ENCODE peak calls at places on chromosomes 3 and 15, in six cellular contexts. One of them, this sample, is unnamed.

GRCh38 chr15:33292718-33293307 is 18.0 kb upstream of the RYR3 start:
- DNase-seq in mammary epithelial cell: peak
- DNase-seq in IMR-90: peak
- DNase-seq in keratinocyte: no peak
- DNase-seq in MM.1S: peak
- DNase-seq in H9: peak
- DNase-seq in this sample: peak

GRCh38 chr15:75112848-75113492 is 88.7 kb upstream of the C15orf39 start:
- DNase-seq in mammary epithelial cell: no peak
- DNase-seq in IMR-90: no peak
- DNase-seq in keratinocyte: no peak
- DNase-seq in MM.1S: peak
- DNase-seq in H9: no peak
- DNase-seq in this sample: no peak

GRCh38 chr15:75650908-75651809 is 3.4 kb downstream of the SNX33 start:
- DNase-seq in mammary epithelial cell: no peak
- DNase-seq in IMR-90: no peak
- DNase-seq in keratinocyte: no peak
- DNase-seq in MM.1S: no peak
- DNase-seq in H9: no peak
- DNase-seq in this sample: no peak

GRCh38 chr3:188043891-188044290 is 110.1 kb upstream of the LPP start:
- DNase-seq in mammary epithelial cell: no peak
- DNase-seq in IMR-90: no peak
- DNase-seq in keratinocyte: no peak
- DNase-seq in MM.1S: no peak
- DNase-seq in H9: no peak
- DNase-seq in this sample: no peak

GRCh38 chr3:99013794-99014315 is 112.4 kb upstream of the DCBLD2 start:
- DNase-seq in mammary epithelial cell: peak
- DNase-seq in IMR-90: no peak
- DNase-seq in keratinocyte: no peak
- DNase-seq in MM.1S: no peak
- DNase-seq in H9: no peak
- DNase-seq in this sample: no peak

GRCh38 chr3:195811756-195812155 is at the start of gene MUC4:
- DNase-seq in mammary epithelial cell: no peak
- DNase-seq in IMR-90: no peak
- DNase-seq in keratinocyte: no peak
- DNase-seq in MM.1S: no peak
- DNase-seq in H9: peak
- DNase-seq in this sample: no peak

GRCh38 chr15:47516576-47517371 is 200.5 kb upstream of the SEMA6D start:
- DNase-seq in mammary epithelial cell: peak
- DNase-seq in IMR-90: peak
- DNase-seq in keratinocyte: no peak
- DNase-seq in MM.1S: no peak
- DNase-seq in H9: no peak
- DNase-seq in this sample: no peak

GRCh38 chr3:112699436-112699978 is 58.6 kb upstream of the CCDC80 start:
- DNase-seq in mammary epithelial cell: peak
- DNase-seq in IMR-90: peak
- DNase-seq in keratinocyte: peak
- DNase-seq in MM.1S: no peak
- DNase-seq in H9: no peak
- DNase-seq in this sample: no peak

GRCh38 chr3:99023590-99024192 is 122.2 kb upstream of the DCBLD2 start:
- DNase-seq in mammary epithelial cell: peak
- DNase-seq in IMR-90: peak
- DNase-seq in keratinocyte: no peak
- DNase-seq in MM.1S: peak
- DNase-seq in H9: no peak
- DNase-seq in this sample: peak

GRCh38 chr3:38151667-38152265 is 13.3 kb downstream of the MYD88 start:
- DNase-seq in mammary epithelial cell: peak
- DNase-seq in IMR-90: no peak
- DNase-seq in keratinocyte: peak
- DNase-seq in MM.1S: no peak
- DNase-seq in H9: no peak
- DNase-seq in this sample: no peak

GRCh38 chr3:38150780-38151528 is 12.5 kb downstream of the MYD88 start:
- DNase-seq in mammary epithelial cell: no peak
- DNase-seq in IMR-90: no peak
- DNase-seq in keratinocyte: no peak
- DNase-seq in MM.1S: no peak
- DNase-seq in H9: no peak
- DNase-seq in this sample: no peak

GRCh38 chr3:38147434-38147833 is 9.0 kb downstream of the MYD88 start:
- DNase-seq in mammary epithelial cell: no peak
- DNase-seq in IMR-90: no peak
- DNase-seq in keratinocyte: no peak
- DNase-seq in MM.1S: no peak
- DNase-seq in H9: no peak
- DNase-seq in this sample: no peak

GRCh38 chr3:38152660-38153059 is 12.7 kb upstream of the OXSR1 start:
- DNase-seq in mammary epithelial cell: no peak
- DNase-seq in IMR-90: no peak
- DNase-seq in keratinocyte: no peak
- DNase-seq in MM.1S: no peak
- DNase-seq in H9: no peak
- DNase-seq in this sample: no peak

DNA sequence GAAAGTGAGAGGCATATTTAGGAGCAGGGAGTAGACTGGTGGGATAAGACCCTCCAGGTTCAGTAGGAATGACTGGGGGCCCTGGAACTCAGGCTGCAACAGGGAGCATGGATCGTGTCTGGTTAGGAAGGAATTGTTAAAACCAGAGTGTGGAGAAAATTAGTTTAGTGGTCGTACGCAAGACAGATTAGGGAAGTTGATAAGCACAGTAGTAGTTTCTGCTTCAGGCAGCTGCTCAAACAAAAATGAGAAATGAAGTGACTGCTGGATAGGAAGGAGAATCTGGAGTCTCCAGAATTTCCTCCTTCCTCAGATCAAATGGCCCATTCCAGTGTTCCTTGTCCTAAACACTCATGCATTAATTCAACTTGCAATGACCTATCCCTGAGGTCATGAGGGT is 11.2 kb downstream of the MYD88 start:
- DNase-seq in mammary epithelial cell: no peak
- DNase-seq in IMR-90: no peak
- DNase-seq in keratinocyte: no peak
- DNase-seq in MM.1S: no peak
- DNase-seq in H9: no peak
- DNase-seq in this sample: no peak
- H2AFZ ChIP-seq in mammary epithelial cell: no peak
- H2AFZ ChIP-seq in IMR-90: no peak
- H2AFZ ChIP-seq in keratinocyte: no peak
- H2AFZ ChIP-seq in MM.1S: no peak
- H2AFZ ChIP-seq in H9: no peak
- H2AFZ ChIP-seq in this sample: no peak

GRCh38 chr3:165254812-165255211 is 58.6 kb upstream of the SLITRK3 start:
- DNase-seq in mammary epithelial cell: no peak
- DNase-seq in IMR-90: no peak
- DNase-seq in keratinocyte: no peak
- DNase-seq in MM.1S: peak
- DNase-seq in H9: no peak
- DNase-seq in this sample: peak
- H2AFZ ChIP-seq in mammary epithelial cell: no peak
- H2AFZ ChIP-seq in IMR-90: no peak
- H2AFZ ChIP-seq in keratinocyte: peak
- H2AFZ ChIP-seq in MM.1S: no peak
- H2AFZ ChIP-seq in H9: no peak
- H2AFZ ChIP-seq in this sample: no peak

GRCh38 chr3:9837701-9838582 is 5.9 kb downstream of the RPUSD3 start:
- DNase-seq in mammary epithelial cell: no peak
- DNase-seq in IMR-90: no peak
- DNase-seq in keratinocyte: no peak
- DNase-seq in MM.1S: no peak
- DNase-seq in H9: no peak
- DNase-seq in this sample: no peak
- H2AFZ ChIP-seq in mammary epithelial cell: no peak
- H2AFZ ChIP-seq in IMR-90: no peak
- H2AFZ ChIP-seq in keratinocyte: no peak
- H2AFZ ChIP-seq in MM.1S: no peak
- H2AFZ ChIP-seq in H9: no peak
- H2AFZ ChIP-seq in this sample: no peak

GRCh38 chr3:3201584-3201983 is 22.1 kb upstream of the CRBN start:
- DNase-seq in mammary epithelial cell: no peak
- DNase-seq in IMR-90: no peak
- DNase-seq in keratinocyte: no peak
- DNase-seq in MM.1S: peak
- DNase-seq in H9: no peak
- DNase-seq in this sample: no peak
- H2AFZ ChIP-seq in mammary epithelial cell: no peak
- H2AFZ ChIP-seq in IMR-90: no peak
- H2AFZ ChIP-seq in keratinocyte: no peak
- H2AFZ ChIP-seq in MM.1S: peak
- H2AFZ ChIP-seq in H9: no peak
- H2AFZ ChIP-seq in this sample: no peak

DNA sequence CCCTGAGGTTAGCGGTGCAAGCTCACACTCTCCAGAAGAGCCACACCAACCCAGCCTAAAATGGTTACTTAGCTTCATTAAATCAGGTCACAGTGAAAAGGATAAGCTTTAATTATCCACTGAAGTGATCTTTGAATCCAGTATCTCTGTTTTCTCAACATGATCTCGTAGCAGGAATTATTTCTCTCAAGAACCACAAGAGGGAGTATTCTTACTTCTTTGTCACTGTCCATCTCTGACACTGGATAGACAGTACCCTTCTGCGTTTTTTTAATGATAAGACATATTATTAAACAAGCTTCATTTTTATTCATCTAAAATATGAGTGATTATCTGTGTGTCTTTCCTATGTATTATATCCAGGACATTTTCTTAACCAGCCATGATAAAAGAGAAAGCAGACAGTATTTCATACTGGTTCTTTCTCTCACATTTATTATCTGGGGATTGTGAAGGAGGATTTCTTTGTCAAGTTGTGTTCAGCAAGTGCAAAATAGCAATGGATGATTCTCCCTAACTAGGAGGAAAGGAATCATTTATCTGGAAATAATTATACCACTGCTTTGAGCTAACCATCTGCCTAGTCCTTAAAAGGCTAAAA is 105.4 kb upstream of the CCDC54 start:
- DNase-seq in mammary epithelial cell: peak
- DNase-seq in IMR-90: peak
- DNase-seq in keratinocyte: peak
- DNase-seq in MM.1S: peak
- DNase-seq in H9: no peak
- DNase-seq in this sample: peak
- H2AFZ ChIP-seq in mammary epithelial cell: peak
- H2AFZ ChIP-seq in IMR-90: no peak
- H2AFZ ChIP-seq in keratinocyte: no peak
- H2AFZ ChIP-seq in MM.1S: no peak
- H2AFZ ChIP-seq in H9: peak
- H2AFZ ChIP-seq in this sample: no peak

DNA sequence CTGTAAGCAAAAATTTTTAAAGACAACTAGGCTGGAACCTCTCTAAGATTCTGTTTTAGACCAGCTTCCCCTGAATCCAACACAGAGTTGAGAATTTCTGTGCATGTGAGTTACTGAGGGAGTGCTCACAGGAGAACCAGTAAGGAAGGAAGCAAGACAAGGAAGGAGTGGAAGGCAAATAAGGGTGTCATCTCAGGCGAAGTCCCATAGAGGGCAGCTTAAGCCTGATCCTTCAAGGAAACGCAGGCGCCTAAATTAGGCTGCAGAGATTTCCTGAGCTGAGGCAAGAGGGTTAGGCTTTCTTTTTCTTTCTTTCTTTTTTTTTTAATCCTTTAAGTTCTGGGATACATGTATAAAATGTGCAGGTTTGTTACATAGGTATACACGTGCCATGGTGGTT is 36.2 kb upstream of the COL6A6 start:
- DNase-seq in mammary epithelial cell: peak
- DNase-seq in IMR-90: peak
- DNase-seq in keratinocyte: no peak
- DNase-seq in MM.1S: no peak
- DNase-seq in H9: peak
- DNase-seq in this sample: no peak
- H2AFZ ChIP-seq in mammary epithelial cell: no peak
- H2AFZ ChIP-seq in IMR-90: no peak
- H2AFZ ChIP-seq in keratinocyte: no peak
- H2AFZ ChIP-seq in MM.1S: no peak
- H2AFZ ChIP-seq in H9: no peak
- H2AFZ ChIP-seq in this sample: no peak

GRCh38 chr3:101825904-101826445 is 23.3 kb upstream of the NFKBIZ start:
- DNase-seq in mammary epithelial cell: no peak
- DNase-seq in IMR-90: peak
- DNase-seq in keratinocyte: no peak
- DNase-seq in MM.1S: no peak
- DNase-seq in H9: no peak
- DNase-seq in this sample: no peak
- H2AFZ ChIP-seq in mammary epithelial cell: no peak
- H2AFZ ChIP-seq in IMR-90: no peak
- H2AFZ ChIP-seq in keratinocyte: no peak
- H2AFZ ChIP-seq in MM.1S: no peak
- H2AFZ ChIP-seq in H9: no peak
- H2AFZ ChIP-seq in this sample: no peak

DNA sequence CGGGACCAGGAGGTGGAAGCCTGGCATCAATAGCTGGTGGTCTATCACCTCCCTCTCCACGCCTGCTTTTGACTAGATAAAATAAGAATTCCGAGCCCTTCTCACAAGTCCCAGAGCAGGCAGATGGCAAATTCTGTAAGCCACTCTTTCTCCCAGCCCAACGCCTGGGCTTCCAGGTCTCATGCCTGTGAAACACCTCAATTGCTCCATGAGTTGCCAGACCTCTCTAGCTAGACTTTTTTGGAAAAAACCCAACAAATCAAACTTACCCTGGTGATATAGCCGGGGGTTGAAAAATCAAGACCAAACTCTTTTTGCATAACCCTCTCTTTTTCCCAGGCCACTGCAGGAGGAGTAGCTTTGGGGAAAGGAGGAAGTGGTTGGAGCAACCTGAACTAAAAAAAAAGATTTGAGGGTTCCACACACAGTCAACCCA is 7.0 kb downstream of the BHLHE40 start:
- DNase-seq in mammary epithelial cell: peak
- DNase-seq in IMR-90: peak
- DNase-seq in keratinocyte: no peak
- DNase-seq in MM.1S: no peak
- DNase-seq in H9: no peak
- DNase-seq in this sample: no peak
- H2AFZ ChIP-seq in mammary epithelial cell: no peak
- H2AFZ ChIP-seq in IMR-90: peak
- H2AFZ ChIP-seq in keratinocyte: no peak
- H2AFZ ChIP-seq in MM.1S: peak
- H2AFZ ChIP-seq in H9: no peak
- H2AFZ ChIP-seq in this sample: peak

This sample was measured in SK-N-SH.